ENCODE peak calls at places on chromosome 22, in six cellular contexts. D is A549, Y is T-helper 1 cell, K is fibroblast of the aortic adventitia, Z is tibial artery, X is AG08395. V is an unnamed sample.

GRCh38 chr22:19981171-19981960 is 35.3 kb downstream of the ARVCF start:
- DNase-seq in D (no peak), Y (no peak), K (no peak), Z (no peak), X (no peak), V (no peak)

GRCh38 chr22:43570531-43571144 is 158.8 kb downstream of the MPPED1 start:
- DNase-seq in D (no peak), Y (no peak), K (no peak), Z (no peak), X (no peak), V (no peak)

GRCh38 chr22:24070553-24070952 is 59.4 kb downstream of the CABIN1 start:
- DNase-seq in D (no peak), Y (no peak), K (no peak), Z (no peak), X (no peak), V (no peak)

GRCh38 chr22:37244922-37245722 is 1.1 kb upstream of the RAC2 start:
- DNase-seq in D (no peak), Y (no peak), K (no peak), Z (no peak), X (no peak), V (no peak)

GRCh38 chr22:21896951-21897513 is 29.6 kb upstream of the MAPK1 start:
- DNase-seq in D (no peak), Y (no peak), K (no peak), Z (no peak), X (no peak), V (no peak)

GRCh38 chr22:20010307-20011122 is 6.1 kb downstream of the ARVCF start:
- DNase-seq in D (no peak), Y (no peak), K (no peak), Z (no peak), X (no peak), V (no peak)

GRCh38 chr22:19608114-19608494 is 83.9 kb upstream of the CLDN5 start:
- DNase-seq in D (no peak), Y (no peak), K (no peak), Z (no peak), X (no peak), V (no peak)

GRCh38 chr22:41818596-41818995 is 14.3 kb upstream of the SREBF2 start:
- DNase-seq in D (no peak), Y (no peak), K (no peak), Z (no peak), X (no peak), V (no peak)

GRCh38 chr22:41842996-41843970 is 10.4 kb downstream of the SREBF2 start:
- DNase-seq in D (no peak), Y (no peak), K (no peak), Z (no peak), X (no peak), V (no peak)

GRCh38 chr22:25624486-25624885 is 60.0 kb downstream of the GRK3 start:
- DNase-seq in D (no peak), Y (no peak), K (no peak), Z (no peak), X (no peak), V (no peak)

GRCh38 chr22:50600967-50601668 is 525 bp downstream of the MAPK8IP2 start:
- DNase-seq in D (no peak), Y (no peak), K (no peak), Z (peak; percentile 7), X (no peak), V (peak; percentile 54)

GRCh38 chr22:46576556-46577351 is 39.3 kb upstream of the CELSR1 start:
- DNase-seq in D (no peak), Y (peak; percentile 43), K (peak; percentile 26), Z (no peak), X (peak; percentile 90), V (peak; percentile 74)

GRCh38 chr22:36021649-36022048 is 7.0 kb downstream of the RBFOX2 start:
- DNase-seq in D (no peak), Y (no peak), K (no peak), Z (no peak), X (no peak), V (no peak)

GRCh38 chr22:35894937-35895708 is 133.5 kb downstream of the RBFOX2 start:
- DNase-seq in D (peak; percentile 37), Y (no peak), K (peak; percentile 91), Z (peak; percentile 47), X (peak; percentile 69), V (no peak)

GRCh38 chr22:19994851-19995610 is 21.6 kb downstream of the ARVCF start:
- DNase-seq in D (no peak), Y (no peak), K (no peak), Z (no peak), X (no peak), V (no peak)

GRCh38 chr22:46866591-46866990 is 104.1 kb downstream of the TBC1D22A start:
- DNase-seq in D (no peak), Y (no peak), K (peak; percentile 66), Z (no peak), X (peak; percentile 97), V (no peak)

GRCh38 chr22:24162377-24162927 is 18.8 kb upstream of the SUSD2 start:
- DNase-seq in D (no peak), Y (no peak), K (no peak), Z (no peak), X (no peak), V (no peak)

GRCh38 chr22:36850016-36850415 is 10.8 kb upstream of the NCF4 start:
- DNase-seq in D (no peak), Y (no peak), K (no peak), Z (no peak), X (no peak), V (no peak)